ENCODE peak calls at places on chromosome 2, in eight cellular contexts. One of them, this sample, is unnamed.

GRCh38 chr2:44237221-44237620 is 38.1 kb upstream of the SLC3A1 start:
- DNase-seq in psoas muscle: no peak
- DNase-seq in transverse colon: no peak
- DNase-seq in A549: no peak
- DNase-seq in mammary epithelial cell: no peak
- DNase-seq in WERI-Rb-1: no peak
- DNase-seq in fibroblast of the aortic adventitia: no peak
- DNase-seq in lung: no peak
- DNase-seq in this sample: no peak

GRCh38 chr2:235779444-235779896 is 285.6 kb downstream of the AGAP1 start:
- DNase-seq in psoas muscle: peak
- DNase-seq in transverse colon: peak
- DNase-seq in A549: peak
- DNase-seq in mammary epithelial cell: peak
- DNase-seq in WERI-Rb-1: peak
- DNase-seq in fibroblast of the aortic adventitia: peak
- DNase-seq in lung: peak
- DNase-seq in this sample: peak

GRCh38 chr2:136247204-136247990 is 129.4 kb upstream of the CXCR4 start:
- DNase-seq in psoas muscle: peak
- DNase-seq in transverse colon: no peak
- DNase-seq in A549: no peak
- DNase-seq in mammary epithelial cell: peak
- DNase-seq in WERI-Rb-1: no peak
- DNase-seq in fibroblast of the aortic adventitia: peak
- DNase-seq in lung: no peak
- DNase-seq in this sample: peak

GRCh38 chr2:71619230-71619741 is 165.9 kb downstream of the DYSF start:
- DNase-seq in psoas muscle: no peak
- DNase-seq in transverse colon: no peak
- DNase-seq in A549: no peak
- DNase-seq in mammary epithelial cell: no peak
- DNase-seq in WERI-Rb-1: no peak
- DNase-seq in fibroblast of the aortic adventitia: no peak
- DNase-seq in lung: peak
- DNase-seq in this sample: no peak

GRCh38 chr2:119544075-119545031 is at the start of gene CFAP221:
- DNase-seq in psoas muscle: peak
- DNase-seq in transverse colon: peak
- DNase-seq in A549: peak
- DNase-seq in mammary epithelial cell: peak
- DNase-seq in WERI-Rb-1: peak
- DNase-seq in fibroblast of the aortic adventitia: peak
- DNase-seq in lung: peak
- DNase-seq in this sample: peak

GRCh38 chr2:112920923-112921532 is 10.1 kb downstream of the IL37 start:
- DNase-seq in psoas muscle: no peak
- DNase-seq in transverse colon: no peak
- DNase-seq in A549: no peak
- DNase-seq in mammary epithelial cell: peak
- DNase-seq in WERI-Rb-1: no peak
- DNase-seq in fibroblast of the aortic adventitia: no peak
- DNase-seq in lung: no peak
- DNase-seq in this sample: peak

GRCh38 chr2:100610381-100610831 is 47.6 kb downstream of the PDCL3 start:
- DNase-seq in psoas muscle: peak
- DNase-seq in transverse colon: peak
- DNase-seq in A549: peak
- DNase-seq in mammary epithelial cell: peak
- DNase-seq in WERI-Rb-1: peak
- DNase-seq in fibroblast of the aortic adventitia: peak
- DNase-seq in lung: peak
- DNase-seq in this sample: peak

GRCh38 chr2:206064077-206064476 is 21.9 kb downstream of the INO80D start:
- DNase-seq in psoas muscle: no peak
- DNase-seq in transverse colon: no peak
- DNase-seq in A549: no peak
- DNase-seq in mammary epithelial cell: no peak
- DNase-seq in WERI-Rb-1: no peak
- DNase-seq in fibroblast of the aortic adventitia: no peak
- DNase-seq in lung: no peak
- DNase-seq in this sample: no peak

GRCh38 chr2:102664439-102665042 is 45.2 kb downstream of the SLC9A2 start:
- DNase-seq in psoas muscle: no peak
- DNase-seq in transverse colon: peak
- DNase-seq in A549: peak
- DNase-seq in mammary epithelial cell: peak
- DNase-seq in WERI-Rb-1: no peak
- DNase-seq in fibroblast of the aortic adventitia: peak
- DNase-seq in lung: no peak
- DNase-seq in this sample: peak

GRCh38 chr2:230925879-230926765 is 1.1 kb upstream of the GPR55 start:
- DNase-seq in psoas muscle: no peak
- DNase-seq in transverse colon: peak
- DNase-seq in A549: no peak
- DNase-seq in mammary epithelial cell: peak
- DNase-seq in WERI-Rb-1: no peak
- DNase-seq in fibroblast of the aortic adventitia: no peak
- DNase-seq in lung: no peak
- DNase-seq in this sample: peak

GRCh38 chr2:230925443-230925878 is 419 bp upstream of the GPR55 start:
- DNase-seq in psoas muscle: no peak
- DNase-seq in transverse colon: peak
- DNase-seq in A549: no peak
- DNase-seq in mammary epithelial cell: peak
- DNase-seq in WERI-Rb-1: no peak
- DNase-seq in fibroblast of the aortic adventitia: no peak
- DNase-seq in lung: no peak
- DNase-seq in this sample: peak

GRCh38 chr2:230922951-230923717 is 1.9 kb downstream of the GPR55 start:
- DNase-seq in psoas muscle: no peak
- DNase-seq in transverse colon: peak
- DNase-seq in A549: no peak
- DNase-seq in mammary epithelial cell: no peak
- DNase-seq in WERI-Rb-1: no peak
- DNase-seq in fibroblast of the aortic adventitia: no peak
- DNase-seq in lung: no peak
- DNase-seq in this sample: no peak

GRCh38 chr2:230924092-230924469 is 961 bp downstream of the GPR55 start:
- DNase-seq in psoas muscle: no peak
- DNase-seq in transverse colon: peak
- DNase-seq in A549: no peak
- DNase-seq in mammary epithelial cell: peak
- DNase-seq in WERI-Rb-1: no peak
- DNase-seq in fibroblast of the aortic adventitia: no peak
- DNase-seq in lung: no peak
- DNase-seq in this sample: no peak

GRCh38 chr2:230924470-230925341 is at the start of gene GPR55:
- DNase-seq in psoas muscle: no peak
- DNase-seq in transverse colon: peak
- DNase-seq in A549: peak
- DNase-seq in mammary epithelial cell: no peak
- DNase-seq in WERI-Rb-1: peak
- DNase-seq in fibroblast of the aortic adventitia: no peak
- DNase-seq in lung: no peak
- DNase-seq in this sample: no peak
- TF ChIP-seq CTCF in psoas muscle: no peak
- TF ChIP-seq CTCF in transverse colon: peak
- TF ChIP-seq CTCF in A549: no peak
- TF ChIP-seq CTCF in mammary epithelial cell: peak
- TF ChIP-seq CTCF in WERI-Rb-1: peak
- TF ChIP-seq CTCF in fibroblast of the aortic adventitia: no peak
- TF ChIP-seq CTCF in lung: no peak
- TF ChIP-seq CTCF in this sample: peak

DNA sequence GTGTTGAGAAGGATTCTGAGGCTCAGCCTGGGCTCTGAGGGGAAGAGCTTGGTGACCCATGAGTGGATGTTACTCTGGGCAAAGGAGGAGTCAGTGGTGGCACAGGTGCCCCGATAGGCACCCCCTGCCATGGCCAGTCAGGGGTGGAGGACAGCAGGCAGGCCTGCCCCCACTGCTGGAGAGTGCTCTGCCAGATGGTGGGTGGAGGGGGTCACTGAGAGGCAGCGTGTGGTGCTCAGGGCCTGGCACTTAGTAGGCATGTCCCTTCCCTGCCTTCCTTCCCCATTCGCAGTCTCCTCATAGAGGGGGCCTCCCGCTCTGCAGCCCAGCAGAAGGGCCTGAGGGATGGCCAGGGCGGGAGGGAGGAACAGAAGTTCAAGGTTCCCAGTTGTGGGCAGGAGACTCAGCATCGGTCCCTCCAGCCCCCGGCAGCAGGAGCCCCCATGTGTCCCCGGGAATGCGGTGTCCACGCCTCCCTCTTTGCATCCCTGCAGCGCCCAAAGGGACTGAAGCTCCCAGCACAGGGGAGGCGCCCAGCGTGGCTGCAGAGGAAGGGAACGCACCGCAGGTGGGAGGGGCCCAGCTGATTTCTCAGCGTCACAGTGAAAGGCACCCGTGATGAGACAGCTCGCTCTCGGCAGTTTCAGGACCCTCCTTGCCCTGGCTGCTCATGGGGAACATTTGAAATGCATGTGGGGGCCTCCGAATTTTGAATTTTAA is 5.7 kb upstream of the SNED1 start:
- DNase-seq in psoas muscle: no peak
- DNase-seq in transverse colon: no peak
- DNase-seq in A549: no peak
- DNase-seq in mammary epithelial cell: no peak
- DNase-seq in WERI-Rb-1: no peak
- DNase-seq in fibroblast of the aortic adventitia: no peak
- DNase-seq in lung: no peak
- DNase-seq in this sample: no peak
- H3K4me3 ChIP-seq in psoas muscle: no peak
- H3K4me3 ChIP-seq in transverse colon: no peak
- H3K4me3 ChIP-seq in A549: no peak
- H3K4me3 ChIP-seq in mammary epithelial cell: no peak
- H3K4me3 ChIP-seq in WERI-Rb-1: no peak
- H3K4me3 ChIP-seq in fibroblast of the aortic adventitia: no peak
- H3K4me3 ChIP-seq in lung: no peak
- H3K4me3 ChIP-seq in this sample: no peak

GRCh38 chr2:37287966-37288365 is 36.7 kb downstream of the PRKD3 start:
- DNase-seq in psoas muscle: no peak
- DNase-seq in transverse colon: no peak
- DNase-seq in A549: peak
- DNase-seq in mammary epithelial cell: no peak
- DNase-seq in WERI-Rb-1: no peak
- DNase-seq in fibroblast of the aortic adventitia: no peak
- DNase-seq in lung: no peak
- DNase-seq in this sample: peak
- TF ChIP-seq CTCF in psoas muscle: peak
- TF ChIP-seq CTCF in transverse colon: no peak
- TF ChIP-seq CTCF in A549: peak
- TF ChIP-seq CTCF in mammary epithelial cell: peak
- TF ChIP-seq CTCF in WERI-Rb-1: peak
- TF ChIP-seq CTCF in fibroblast of the aortic adventitia: no peak
- TF ChIP-seq CTCF in lung: no peak
- TF ChIP-seq CTCF in this sample: peak

DNA sequence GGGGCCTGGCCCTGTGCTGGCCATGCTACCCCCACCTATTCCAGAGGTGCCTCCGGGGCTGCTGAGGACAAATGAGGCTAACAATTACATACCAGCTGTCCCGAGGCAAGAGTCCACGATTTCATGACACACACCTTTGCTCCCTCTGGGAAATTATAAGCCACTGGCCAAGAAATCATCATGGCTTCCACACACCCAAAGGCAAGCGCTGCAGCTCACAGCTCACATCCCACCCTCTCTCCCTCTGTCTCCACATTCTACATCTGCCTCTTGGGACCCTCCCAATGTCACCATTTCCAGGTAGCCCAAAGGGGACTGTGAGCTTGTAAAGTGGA is 134.4 kb downstream of the HDAC4 start:
- DNase-seq in psoas muscle: no peak
- DNase-seq in transverse colon: no peak
- DNase-seq in A549: no peak
- DNase-seq in mammary epithelial cell: no peak
- DNase-seq in WERI-Rb-1: no peak
- DNase-seq in fibroblast of the aortic adventitia: no peak
- DNase-seq in lung: no peak
- DNase-seq in this sample: no peak
- H3K4me3 ChIP-seq in psoas muscle: peak
- H3K4me3 ChIP-seq in transverse colon: no peak
- H3K4me3 ChIP-seq in A549: no peak
- H3K4me3 ChIP-seq in mammary epithelial cell: no peak
- H3K4me3 ChIP-seq in WERI-Rb-1: no peak
- H3K4me3 ChIP-seq in fibroblast of the aortic adventitia: no peak
- H3K4me3 ChIP-seq in lung: no peak
- H3K4me3 ChIP-seq in this sample: no peak

GRCh38 chr2:181877181-181877664 is 14.3 kb upstream of the ITPRID2 start:
- DNase-seq in psoas muscle: no peak
- DNase-seq in transverse colon: no peak
- DNase-seq in A549: no peak
- DNase-seq in mammary epithelial cell: no peak
- DNase-seq in WERI-Rb-1: no peak
- DNase-seq in fibroblast of the aortic adventitia: no peak
- DNase-seq in lung: no peak
- DNase-seq in this sample: no peak
- TF ChIP-seq CTCF in psoas muscle: no peak
- TF ChIP-seq CTCF in transverse colon: no peak
- TF ChIP-seq CTCF in A549: no peak
- TF ChIP-seq CTCF in mammary epithelial cell: no peak
- TF ChIP-seq CTCF in WERI-Rb-1: no peak
- TF ChIP-seq CTCF in fibroblast of the aortic adventitia: no peak
- TF ChIP-seq CTCF in lung: no peak
- TF ChIP-seq CTCF in this sample: no peak

DNA sequence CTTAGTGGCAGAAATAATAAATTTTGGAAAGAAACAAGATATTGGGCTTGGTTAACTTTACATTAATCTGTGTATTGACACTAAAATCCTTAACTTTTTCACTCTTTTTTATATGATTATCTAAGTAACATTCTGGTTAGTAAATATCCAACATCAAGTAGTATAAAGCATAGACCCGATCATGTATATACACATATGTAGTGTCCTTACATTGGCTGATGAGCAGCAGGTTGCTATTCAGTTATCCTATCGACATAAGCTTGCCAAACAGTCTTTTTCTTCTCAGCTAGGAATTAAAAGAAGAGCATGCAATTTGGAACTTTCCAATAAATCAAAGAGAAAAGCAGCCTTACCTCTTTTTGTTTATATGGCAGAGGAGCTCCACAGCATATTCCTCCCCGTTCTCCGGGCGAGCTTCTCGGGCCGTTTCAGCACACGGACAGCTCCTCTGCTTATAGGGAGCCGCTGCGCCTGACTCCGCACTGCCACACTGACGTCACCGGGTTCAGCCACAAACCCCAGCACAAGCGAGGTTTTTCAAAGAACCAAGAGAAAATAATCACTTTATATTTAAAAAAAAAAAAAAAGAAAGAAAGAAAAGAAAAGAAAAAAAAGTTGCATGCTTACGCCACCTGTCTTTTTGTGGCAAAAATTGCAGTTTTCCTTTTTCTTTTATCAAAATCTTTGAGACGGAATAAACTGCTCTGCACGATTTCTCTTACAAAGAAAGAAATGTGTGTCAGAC is at the start of gene SCG2:
- DNase-seq in psoas muscle: peak
- DNase-seq in transverse colon: peak
- DNase-seq in A549: peak
- DNase-seq in mammary epithelial cell: peak
- DNase-seq in WERI-Rb-1: peak
- DNase-seq in fibroblast of the aortic adventitia: peak
- DNase-seq in lung: peak
- DNase-seq in this sample: peak
- H3K4me3 ChIP-seq in psoas muscle: no peak
- H3K4me3 ChIP-seq in transverse colon: no peak
- H3K4me3 ChIP-seq in A549: peak
- H3K4me3 ChIP-seq in mammary epithelial cell: no peak
- H3K4me3 ChIP-seq in WERI-Rb-1: peak
- H3K4me3 ChIP-seq in fibroblast of the aortic adventitia: peak
- H3K4me3 ChIP-seq in lung: no peak
- H3K4me3 ChIP-seq in this sample: no peak

GRCh38 chr2:228083131-228083530 is 98.4 kb downstream of the SPHKAP start:
- DNase-seq in psoas muscle: no peak
- DNase-seq in transverse colon: no peak
- DNase-seq in A549: no peak
- DNase-seq in mammary epithelial cell: no peak
- DNase-seq in WERI-Rb-1: no peak
- DNase-seq in fibroblast of the aortic adventitia: no peak
- DNase-seq in lung: no peak
- DNase-seq in this sample: no peak
- TF ChIP-seq CTCF in psoas muscle: no peak
- TF ChIP-seq CTCF in transverse colon: no peak
- TF ChIP-seq CTCF in A549: no peak
- TF ChIP-seq CTCF in mammary epithelial cell: no peak
- TF ChIP-seq CTCF in WERI-Rb-1: no peak
- TF ChIP-seq CTCF in fibroblast of the aortic adventitia: no peak
- TF ChIP-seq CTCF in lung: no peak
- TF ChIP-seq CTCF in this sample: no peak